ENCODE peak calls at places on chromosomes 5 and 9, in five cellular contexts. B, S, X, Y and G are unnamed samples.

GRCh38 chr5:131163315-131164119 is 1.5 kb downstream of the HINT1 start:
- DNase-seq in X (no peak), Y (no peak), B (peak), S (no peak), G (no peak)

GRCh38 chr5:105503950-105504349 is 1941.4 kb upstream of the NUDT12 start:
- DNase-seq in Y (no peak), S (no peak), B (no peak), X (no peak), G (no peak)

GRCh38 chr5:34536699-34537098 is 119.4 kb upstream of the RAI14 start:
- DNase-seq in B (no peak), X (no peak), Y (no peak), S (no peak), G (no peak)

GRCh38 chr9:127980056-127980705 is 608 bp downstream of the EEIG1 start:
- DNase-seq in B (no peak), X (peak), Y (peak), S (no peak), G (no peak)

GRCh38 chr5:173638631-173639030 is 22.2 kb upstream of the BOD1 start:
- DNase-seq in S (no peak), Y (no peak), X (no peak), B (no peak), G (no peak)

GRCh38 chr5:30100148-30100547 is 1093.3 kb upstream of the CDH6 start:
- DNase-seq in B (no peak), S (no peak), X (no peak), Y (no peak), G (no peak)

GRCh38 chr5:122102825-122103224 is 24.8 kb upstream of the LOX start:
- DNase-seq in B (no peak), Y (no peak), S (no peak), X (no peak), G (no peak)

GRCh38 chr5:67315082-67315801 is 118.6 kb upstream of the CD180 start:
- DNase-seq in Y (no peak), B (no peak), S (no peak), X (no peak), G (no peak)

GRCh38 chr5:103356344-103357091 is 98.0 kb downstream of the MACIR start:
- DNase-seq in Y (no peak), B (no peak), X (no peak), S (no peak), G (no peak)

GRCh38 chr5:174920906-174921550 is 196.6 kb downstream of the MSX2 start:
- DNase-seq in S (no peak), Y (no peak), B (no peak), X (peak), G (peak)

GRCh38 chr5:112005533-112005926 is 248.5 kb upstream of the NREP start:
- DNase-seq in B (no peak), S (no peak), X (no peak), Y (no peak), G (no peak)

GRCh38 chr5:8825161-8825757 is 720.6 kb downstream of the SEMA5A start:
- DNase-seq in Y (no peak), B (no peak), X (no peak), S (no peak), G (no peak)

GRCh38 chr9:119968837-119969707 is 599.8 kb upstream of the BRINP1 start:
- DNase-seq in Y (peak), S (peak), B (peak), X (peak), G (peak)

GRCh38 chr5:4653475-4653874 is 486.7 kb upstream of the ADAMTS16 start:
- DNase-seq in S (no peak), B (no peak), X (no peak), Y (no peak), G (no peak)

GRCh38 chr5:130337179-130337888 is 433.1 kb downstream of the CHSY3 start:
- DNase-seq in X (no peak), Y (no peak), S (no peak), B (no peak), G (no peak)

GRCh38 chr5:175347027-175347426 is 97.0 kb downstream of the DRD1 start:
- DNase-seq in X (no peak), Y (no peak), B (no peak), S (peak), G (no peak)

GRCh38 chr5:34547300-34548085 is 108.6 kb upstream of the RAI14 start:
- DNase-seq in B (no peak), S (no peak), Y (no peak), X (peak), G (no peak)

GRCh38 chr5:34684281-34684979 is 28.3 kb downstream of the RAI14 start:
- DNase-seq in S (peak), Y (no peak), B (peak), X (peak), G (peak)

GRCh38 chr9:98860871-98861293 is 53.4 kb downstream of the GALNT12 start:
- DNase-seq in S (no peak), X (no peak), Y (no peak), B (no peak), G (peak)

GRCh38 chr5:72434056-72434780 is 73.0 kb downstream of the ZNF366 start:
- DNase-seq in B (no peak), Y (no peak), X (no peak), S (no peak), G (no peak)

GRCh38 chr9:16139781-16140180 is 586.9 kb downstream of the CCDC171 start:
- DNase-seq in S (no peak), B (no peak), X (no peak), Y (no peak), G (no peak)

GRCh38 chr5:123206618-123207320 is 117.7 kb downstream of the PRDM6 start:
- DNase-seq in S (no peak), X (no peak), B (no peak), Y (no peak), G (no peak)

GRCh38 chr9:136756836-136757235 is 1.2 kb downstream of the LCN8 start:
- DNase-seq in Y (no peak), X (no peak), B (no peak), S (no peak), G (no peak)

GRCh38 chr9:37398464-37399025 is 24.0 kb upstream of the GRHPR start:
- DNase-seq in S (no peak), Y (no peak), X (no peak), B (no peak), G (no peak)

GRCh38 chr5:178201221-178201926 is 3.0 kb upstream of the HNRNPAB start:
- DNase-seq in X (no peak), Y (no peak), B (no peak), S (no peak), G (no peak)

GRCh38 chr5:111075520-111075919 is 4.0 kb downstream of the TSLP start:
- DNase-seq in B (no peak), X (no peak), S (peak), Y (no peak), G (no peak)

GRCh38 chr5:153671653-153672346 is 181.3 kb downstream of the GRIA1 start:
- DNase-seq in X (no peak), S (no peak), Y (no peak), B (no peak), G (no peak)

GRCh38 chr9:96478829-96479371 is 28.9 kb downstream of the HABP4 start:
- DNase-seq in B (no peak), X (no peak), S (no peak), Y (no peak), G (no peak)

GRCh38 chr5:55407059-55407684 is 99.4 kb downstream of the MTREX start:
- DNase-seq in Y (peak), S (peak), B (peak), X (no peak), G (peak)

GRCh38 chr5:172683696-172684464 is 42.8 kb downstream of the NEURL1B start:
- DNase-seq in Y (no peak), B (no peak), X (peak), S (no peak), G (no peak)

GRCh38 chr5:139273572-139274264 is 19.8 kb upstream of the MATR3 start:
- DNase-seq in B (peak), Y (peak), S (peak), X (peak), G (peak)

GRCh38 chr9:93128011-93128714 is 5.9 kb downstream of the NINJ1 start:
- DNase-seq in S (no peak), Y (no peak), X (no peak), B (no peak), G (no peak)

GRCh38 chr5:57175586-57175985 is 1.7 kb downstream of the GPBP1 start:
- DNase-seq in B (no peak), S (no peak), Y (no peak), X (no peak), G (no peak)
- TF ChIP-seq YY1 in B (no peak), S (no peak), Y (no peak), X (no peak), G (no peak)

DNA sequence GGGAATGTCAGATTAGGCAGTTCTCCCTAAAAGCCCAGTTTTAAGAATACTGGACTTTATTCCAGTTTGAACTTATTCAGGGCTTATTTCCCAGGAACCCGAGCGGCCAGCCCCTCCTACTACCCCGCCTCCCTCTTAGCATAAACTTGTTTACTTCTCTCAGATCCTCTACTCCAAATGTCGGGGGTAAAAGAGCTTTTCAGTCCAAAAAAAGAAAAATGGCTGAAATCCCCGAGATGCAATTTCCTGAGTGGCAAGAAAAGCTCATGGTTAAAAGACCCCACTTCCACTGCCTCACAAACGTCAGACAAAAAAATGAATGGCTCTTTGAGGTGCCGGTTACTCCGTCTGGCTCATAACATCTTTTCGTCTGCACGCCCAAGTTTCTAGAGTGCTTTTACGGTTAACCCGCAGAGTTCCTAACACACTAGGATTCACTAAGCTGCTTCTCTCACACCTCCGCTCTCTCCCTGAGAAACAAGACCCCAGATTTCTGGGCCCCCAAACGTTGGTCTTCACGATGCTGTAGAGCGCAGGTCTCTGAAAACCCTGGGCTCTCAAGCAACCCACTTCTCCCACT is 404 bp downstream of the BRD8 start:
- DNase-seq in B (peak), Y (peak), S (no peak), X (no peak), G (no peak)
- H3K4me3 ChIP-seq in B (peak), Y (peak), S (peak), X (peak), G (peak)

GRCh38 chr5:166596043-166596442 is 1695.4 kb upstream of the WWC1 start:
- DNase-seq in Y (no peak), S (no peak), B (no peak), X (no peak), G (no peak)

GRCh38 chr5:166594552-166594951 is 1696.9 kb upstream of the WWC1 start:
- DNase-seq in B (no peak), X (no peak), S (no peak), Y (no peak), G (no peak)

GRCh38 chr5:166595274-166595951 is 1696.0 kb upstream of the WWC1 start:
- DNase-seq in X (no peak), S (no peak), B (no peak), Y (no peak), G (no peak)
- TF ChIP-seq ZNF274 in X (no peak), S (no peak), B (no peak), Y (no peak), G (no peak)

GRCh38 chr5:150209020-150209635 is 19.3 kb downstream of the SLC6A7 start:
- DNase-seq in Y (no peak), S (no peak), B (no peak), X (no peak), G (no peak)
- TF ChIP-seq YY1 in Y (no peak), S (no peak), B (no peak), X (no peak), G (no peak)

GRCh38 chr5:151239237-151239861 is 13.6 kb upstream of the GM2A start:
- DNase-seq in X (peak), B (peak), S (peak), Y (peak), G (no peak)
- H3K4me3 ChIP-seq in X (no peak), B (peak), S (no peak), Y (no peak), G (no peak)

GRCh38 chr5:125140220-125140619 is 393.8 kb upstream of the ZNF608 start:
- DNase-seq in Y (no peak), X (no peak), B (no peak), S (no peak), G (no peak)

GRCh38 chr5:125139590-125139989 is 393.2 kb upstream of the ZNF608 start:
- DNase-seq in X (no peak), Y (no peak), S (no peak), B (no peak), G (no peak)

GRCh38 chr5:125137535-125137934 is 391.1 kb upstream of the ZNF608 start:
- DNase-seq in B (peak), S (no peak), Y (no peak), X (no peak), G (no peak)

GRCh38 chr5:125142439-125142838 is 396.0 kb upstream of the ZNF608 start:
- DNase-seq in B (no peak), Y (no peak), X (no peak), S (no peak), G (no peak)

DNA sequence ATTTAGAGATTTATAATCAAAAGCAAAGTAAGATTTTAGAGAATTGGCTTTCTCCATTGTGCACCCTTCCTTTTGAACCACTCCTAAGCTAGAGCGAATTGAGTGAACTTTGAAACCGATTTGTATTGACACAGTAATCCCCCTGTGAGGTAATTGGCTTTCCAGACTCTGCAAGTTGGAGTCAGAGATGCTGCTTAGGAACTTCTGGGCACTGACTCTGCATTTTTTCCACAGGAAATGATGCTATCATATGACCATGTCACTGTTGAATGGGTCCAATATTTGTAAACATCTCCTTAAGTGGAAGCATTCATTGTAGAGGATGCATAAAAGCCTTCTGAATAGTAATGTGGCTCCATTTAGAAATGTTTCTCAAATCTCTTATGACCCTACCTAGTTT is 394.4 kb upstream of the ZNF608 start:
- DNase-seq in B (peak), S (no peak), Y (no peak), X (no peak), G (no peak)
- TF ChIP-seq ZNF274 in B (no peak), S (no peak), Y (no peak), X (no peak), G (no peak)

DNA sequence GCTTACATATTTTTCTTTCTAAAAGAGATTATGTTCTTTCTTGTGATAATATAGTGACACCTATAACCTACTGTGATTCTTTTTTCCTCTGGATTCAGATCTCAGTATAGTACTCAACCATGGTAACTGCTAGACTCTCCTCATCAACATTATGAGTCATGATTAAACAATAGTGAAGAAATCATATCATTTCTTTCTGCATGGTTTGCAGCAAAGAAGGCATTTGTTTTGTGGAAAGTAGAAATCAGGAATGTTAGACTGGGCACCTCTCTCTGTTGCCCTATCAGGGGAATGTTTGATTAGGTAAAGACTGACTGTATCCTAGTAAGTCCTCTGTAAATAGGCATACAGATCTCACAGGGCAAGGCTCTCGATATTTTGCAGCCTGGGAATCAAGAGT is 25.6 kb upstream of the SMC2 start:
- DNase-seq in X (no peak), Y (no peak), S (no peak), B (no peak), G (no peak)
- TF ChIP-seq YY1 in X (no peak), Y (no peak), S (no peak), B (no peak), G (no peak)

GRCh38 chr5:97142521-97143254 is at the start of gene LIX1:
- DNase-seq in Y (no peak), B (peak), X (peak), S (no peak), G (peak)
- H3K4me3 ChIP-seq in Y (no peak), B (no peak), X (no peak), S (no peak), G (no peak)

DNA sequence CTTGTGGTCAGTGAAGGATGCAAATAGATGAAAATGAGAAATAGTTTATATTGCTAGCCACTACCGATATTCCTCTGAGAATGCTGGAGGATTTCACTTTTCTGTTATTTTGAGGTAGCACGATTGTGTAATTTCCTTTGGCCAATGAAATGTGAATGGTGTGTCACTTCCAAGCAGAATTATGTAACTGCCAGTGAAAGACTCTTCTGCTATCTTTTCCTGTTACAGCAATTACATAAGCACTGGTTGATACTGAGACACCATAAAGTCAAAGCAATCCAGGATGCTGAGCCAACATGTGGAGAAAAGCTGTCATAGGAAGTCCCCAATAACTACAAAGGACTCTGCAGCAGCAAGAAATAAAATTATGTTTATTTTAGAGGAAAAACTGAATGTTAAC is 3.5 kb upstream of the PCDHA2 start:
- DNase-seq in S (no peak), X (no peak), Y (no peak), B (no peak), G (no peak)
- TF ChIP-seq ZNF274 in S (no peak), X (no peak), Y (no peak), B (no peak), G (no peak)

GRCh38 chr9:129962376-129962765 is 80.6 kb downstream of the FNBP1 start:
- DNase-seq in S (no peak), B (no peak), X (no peak), Y (no peak), G (no peak)

GRCh38 chr9:129962889-129963703 is 79.9 kb downstream of the FNBP1 start:
- DNase-seq in Y (no peak), S (no peak), X (no peak), B (no peak), G (peak)

GRCh38 chr9:129968690-129969485 is 74.1 kb downstream of the FNBP1 start:
- DNase-seq in S (no peak), Y (no peak), X (no peak), B (no peak), G (no peak)

DNA sequence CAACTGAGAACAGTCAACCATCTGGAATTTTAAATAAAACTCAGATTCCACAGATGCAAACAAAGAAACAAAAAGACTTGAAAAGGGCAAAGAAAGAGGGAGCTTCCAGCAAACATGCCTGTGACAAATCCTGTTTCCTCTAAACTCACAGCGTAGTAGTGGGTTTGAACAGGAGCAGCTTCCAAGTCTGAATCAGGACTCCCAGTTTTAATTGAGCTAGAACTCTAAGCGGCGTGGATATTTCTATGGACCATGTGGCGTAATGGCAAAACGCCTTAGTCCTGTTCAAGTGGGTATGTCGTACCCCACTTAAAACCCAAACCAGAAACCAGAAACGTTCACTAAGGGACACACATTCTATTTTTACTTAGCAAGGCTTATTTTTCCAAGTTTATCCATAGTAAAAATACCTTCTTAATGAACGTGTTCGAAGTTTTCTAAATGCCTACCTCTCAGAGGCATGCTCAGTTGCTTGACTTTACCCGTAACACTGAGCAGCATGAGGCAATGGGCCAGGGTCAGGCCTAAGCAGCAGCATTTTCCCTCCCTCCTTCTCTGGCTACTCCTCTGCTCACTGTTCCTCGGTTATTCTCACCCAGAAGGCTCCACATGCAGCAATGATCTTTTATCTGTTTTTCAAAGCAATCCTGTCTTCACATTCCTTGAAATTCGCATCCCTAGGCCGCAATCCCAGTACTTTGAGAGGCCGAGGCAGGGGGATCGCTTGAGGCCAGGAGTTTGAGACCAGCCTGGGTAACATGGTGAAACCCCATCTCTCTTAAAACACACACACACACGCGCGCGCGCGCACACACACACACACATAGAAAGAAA is 77.9 kb downstream of the FNBP1 start:
- DNase-seq in Y (no peak), X (no peak), S (no peak), B (no peak), G (peak)
- TF ChIP-seq YY1 in Y (no peak), X (no peak), S (no peak), B (no peak), G (no peak)